ENCODE peak calls at places on chromosomes 13 and 19, in six cellular contexts. V is amniotic stem cell; Y is left ventricle myocardium superior; G is pons; S is fibroblast of lung; J is stimulated activated CD8-positive, alpha-beta memory T cell treated with anti-CD3 and anti-CD28 coated beads, Interleukin-15, amount 100 ng/mL, for 4 hours. B is an unnamed sample.

GRCh38 chr19:18274303-18274775 is at the start of gene IQCN:
- DNase-seq in V (no peak), Y (no peak), G (peak), S (peak), J (no peak), B (peak)

GRCh38 chr13:90445179-90445578 is 902.3 kb upstream of the MIR17HG start:
- DNase-seq in V (peak), Y (no peak), G (no peak), S (peak), J (no peak), B (peak)

GRCh38 chr13:39787086-39787487 is 131.6 kb downstream of the COG6 start:
- DNase-seq in V (no peak), Y (no peak), G (no peak), S (peak), J (no peak), B (no peak)

GRCh38 chr19:40717880-40718773 is 1.2 kb downstream of the ITPKC start:
- DNase-seq in V (no peak), Y (peak), G (no peak), S (peak), J (no peak), B (no peak)

GRCh38 chr19:14152713-14153112 is 16.3 kb upstream of the ASF1B start:
- DNase-seq in V (no peak), Y (no peak), G (no peak), S (no peak), J (no peak), B (no peak)

GRCh38 chr19:32819415-32820400 is 49.9 kb downstream of the SLC7A9 start:
- DNase-seq in V (no peak), Y (no peak), G (no peak), S (no peak), J (no peak), B (no peak)

GRCh38 chr19:41641879-41642485 is 15.1 kb upstream of the CEACAM4 start:
- DNase-seq in V (peak), Y (no peak), G (peak), S (peak), J (peak), B (peak)

GRCh38 chr13:84446972-84447700 is 564.9 kb upstream of the SLITRK1 start:
- DNase-seq in V (no peak), Y (no peak), G (no peak), S (peak), J (no peak), B (no peak)

GRCh38 chr13:46492946-46493345 is 60.0 kb upstream of the LRCH1 start:
- DNase-seq in V (peak), Y (no peak), G (peak), S (peak), J (no peak), B (peak)

GRCh38 chr13:41613984-41614581 is 156.7 kb downstream of the RGCC start:
- DNase-seq in V (no peak), Y (peak), G (peak), S (peak), J (no peak), B (no peak)

GRCh38 chr19:3655402-3656072 is 28.9 kb upstream of the CACTIN start:
- DNase-seq in V (no peak), Y (no peak), G (no peak), S (peak), J (no peak), B (no peak)

GRCh38 chr13:43232866-43233265 is 209.5 kb downstream of the DNAJC15 start:
- DNase-seq in V (peak), Y (no peak), G (no peak), S (peak), J (no peak), B (peak)

GRCh38 chr19:4596033-4596904 is 36.8 kb upstream of the SEMA6B start:
- DNase-seq in V (no peak), Y (no peak), G (no peak), S (no peak), J (no peak), B (no peak)

GRCh38 chr19:17871878-17872250 is at the start of gene SLC5A5:
- DNase-seq in V (no peak), Y (no peak), G (no peak), S (no peak), J (no peak), B (no peak)